ENCODE peak calls at places on chromosomes 12 and 14, in ten cellular contexts. N, I, U, D, O, P, A, F, C and T are unnamed samples.

GRCh38 chr14:62084020-62084419 is 321.8 kb downstream of the SNAPC1 start:
- DNase-seq in P (no peak), U (no peak), C (no peak), A (no peak), I (no peak), F (no peak), N (no peak), D (no peak), O (no peak), T (no peak)

GRCh38 chr14:93962701-93963601 is 13.4 kb downstream of the ASB2 start:
- DNase-seq in U (peak; percentile 80), O (no peak), A (no peak), F (peak; percentile 66), C (no peak), D (peak; percentile 13), P (peak; percentile 92), N (no peak), I (peak; percentile 43), T (peak; percentile 73)

GRCh38 chr12:51934080-51934479 is 17.4 kb upstream of the ACVR1B start:
- DNase-seq in C (no peak), P (peak; percentile 9), D (no peak), A (peak; percentile 14), U (no peak), N (no peak), I (no peak), F (no peak), O (no peak), T (no peak)

GRCh38 chr12:49296836-49297694 is 2.1 kb downstream of the PRPH start:
- DNase-seq in A (no peak), O (peak; percentile 33), U (peak; percentile 56), I (no peak), D (peak; percentile 61), N (no peak), F (peak; percentile 57), P (peak; percentile 60), C (no peak), T (no peak)

GRCh38 chr12:89073659-89074058 is 278.6 kb downstream of the DUSP6 start:
- DNase-seq in P (no peak), D (no peak), C (no peak), O (no peak), N (no peak), U (no peak), A (no peak), I (no peak), F (no peak), T (no peak)

GRCh38 chr14:35368583-35368982 is 36.0 kb downstream of the NFKBIA start:
- DNase-seq in D (no peak), O (no peak), N (no peak), U (no peak), C (no peak), A (no peak), F (peak; percentile 36), P (no peak), I (no peak), T (no peak)

GRCh38 chr14:50600849-50601248 is 40.9 kb downstream of the ATL1 start:
- DNase-seq in N (no peak), C (no peak), P (no peak), A (no peak), F (no peak), U (no peak), O (no peak), I (no peak), D (no peak), T (no peak)

GRCh38 chr12:2853626-2854025 is 3.2 kb downstream of the TEX52 start:
- DNase-seq in A (peak; percentile 80), F (peak; percentile 84), I (peak; percentile 7), N (peak; percentile 69), P (peak; percentile 84), C (peak; percentile 85), O (peak; percentile 92), D (peak; percentile 79), U (peak; percentile 91), T (no peak)

GRCh38 chr14:58078471-58078870 is 73.5 kb downstream of the ARMH4 start:
- DNase-seq in I (no peak), U (no peak), O (peak; percentile 55), C (no peak), D (no peak), P (no peak), F (no peak), N (no peak), A (no peak), T (no peak)

GRCh38 chr12:49542592-49543160 is 3.8 kb downstream of the KCNH3 start:
- DNase-seq in U (no peak), D (no peak), I (no peak), P (no peak), F (peak; percentile 18), O (no peak), A (no peak), N (no peak), C (no peak), T (no peak)

GRCh38 chr12:53193953-53194716 is 12.9 kb downstream of the ITGB7 start:
- DNase-seq in A (peak; percentile 19), P (peak; percentile 41), C (no peak), I (no peak), U (no peak), O (no peak), D (no peak), F (no peak), N (no peak), T (no peak)

GRCh38 chr12:34598851-34599529 is 576.7 kb downstream of the ALG10 start:
- DNase-seq in O (no peak), C (no peak), U (peak; percentile 13), I (no peak), N (no peak), F (peak; percentile 24), D (no peak), A (no peak), P (no peak), T (no peak)

GRCh38 chr12:34601689-34602088 is 579.4 kb downstream of the ALG10 start:
- DNase-seq in F (peak; percentile 9), U (peak; percentile 25), N (no peak), C (no peak), O (no peak), A (no peak), D (no peak), P (no peak), I (no peak), T (no peak)

GRCh38 chr12:34600592-34601462 is 578.5 kb downstream of the ALG10 start:
- DNase-seq in U (peak; percentile 18), N (no peak), C (no peak), P (no peak), F (peak; percentile 15), A (no peak), O (no peak), D (no peak), I (no peak), T (no peak)

GRCh38 chr12:34598352-34598827 is 576.1 kb downstream of the ALG10 start:
- DNase-seq in I (no peak), D (no peak), P (no peak), F (no peak), N (no peak), C (no peak), U (no peak), A (no peak), O (no peak), T (no peak)

GRCh38 chr12:34599530-34600513 is 577.5 kb downstream of the ALG10 start:
- DNase-seq in I (no peak), F (no peak), P (no peak), D (no peak), N (no peak), A (peak; percentile 38), O (no peak), C (no peak), U (peak; percentile 12), T (no peak)
- H3K27me3 ChIP-seq in I (no peaks in the 10 kb centered on the region), F (no peaks in the 10 kb centered on the region), P (no peaks in the 10 kb centered on the region), D (peaks cover 85% of the 10 kb centered on the region), N (no peaks in the 10 kb centered on the region), A (no peaks in the 10 kb centered on the region), O (no peaks in the 10 kb centered on the region), C (no peaks in the 10 kb centered on the region), U (no peaks in the 10 kb centered on the region), T (no peaks in the 10 kb centered on the region)

DNA sequence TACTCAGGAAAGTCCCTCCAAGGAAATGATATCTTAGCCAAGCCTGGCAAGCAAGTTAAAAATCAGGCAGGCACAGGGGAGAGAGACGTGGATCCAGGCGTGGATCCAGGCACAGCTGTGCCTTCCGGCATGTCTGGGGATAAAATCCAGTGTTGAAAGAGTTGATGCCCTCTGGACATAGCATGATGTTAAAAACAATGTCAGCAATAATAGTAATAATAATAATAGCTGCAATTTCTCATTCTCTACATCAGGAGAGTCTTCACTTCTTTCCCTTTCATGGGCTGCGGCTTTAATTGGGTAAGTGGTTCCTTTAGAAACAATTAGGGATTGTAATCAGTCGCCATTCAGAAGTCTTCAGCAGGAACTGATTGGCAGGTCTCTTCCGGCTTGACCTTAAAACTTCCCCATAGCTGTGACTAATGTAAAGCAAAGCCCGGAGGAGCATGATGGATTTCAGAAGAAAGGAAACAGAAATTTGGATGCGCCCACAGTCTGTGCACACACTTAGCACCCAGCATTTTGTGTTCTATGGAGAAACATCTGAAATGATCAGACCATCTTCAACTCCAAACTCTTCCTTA is 230.1 kb downstream of the SLC41A2 start:
- DNase-seq in U (no peak), P (no peak), N (no peak), I (no peak), O (no peak), C (no peak), F (no peak), D (no peak), A (no peak), T (no peak)
- H3K4me1 ChIP-seq in U (no peaks in the 10 kb centered on the region), P (no peaks in the 10 kb centered on the region), N (no peaks in the 10 kb centered on the region), I (peaks cover 26% of the 10 kb centered on the region), O (no peaks in the 10 kb centered on the region), C (peaks cover 20% of the 10 kb centered on the region), F (peaks cover 5% of the 10 kb centered on the region), D (no peaks in the 10 kb centered on the region), A (no peaks in the 10 kb centered on the region), T (peaks cover 3% of the 10 kb centered on the region)

DNA sequence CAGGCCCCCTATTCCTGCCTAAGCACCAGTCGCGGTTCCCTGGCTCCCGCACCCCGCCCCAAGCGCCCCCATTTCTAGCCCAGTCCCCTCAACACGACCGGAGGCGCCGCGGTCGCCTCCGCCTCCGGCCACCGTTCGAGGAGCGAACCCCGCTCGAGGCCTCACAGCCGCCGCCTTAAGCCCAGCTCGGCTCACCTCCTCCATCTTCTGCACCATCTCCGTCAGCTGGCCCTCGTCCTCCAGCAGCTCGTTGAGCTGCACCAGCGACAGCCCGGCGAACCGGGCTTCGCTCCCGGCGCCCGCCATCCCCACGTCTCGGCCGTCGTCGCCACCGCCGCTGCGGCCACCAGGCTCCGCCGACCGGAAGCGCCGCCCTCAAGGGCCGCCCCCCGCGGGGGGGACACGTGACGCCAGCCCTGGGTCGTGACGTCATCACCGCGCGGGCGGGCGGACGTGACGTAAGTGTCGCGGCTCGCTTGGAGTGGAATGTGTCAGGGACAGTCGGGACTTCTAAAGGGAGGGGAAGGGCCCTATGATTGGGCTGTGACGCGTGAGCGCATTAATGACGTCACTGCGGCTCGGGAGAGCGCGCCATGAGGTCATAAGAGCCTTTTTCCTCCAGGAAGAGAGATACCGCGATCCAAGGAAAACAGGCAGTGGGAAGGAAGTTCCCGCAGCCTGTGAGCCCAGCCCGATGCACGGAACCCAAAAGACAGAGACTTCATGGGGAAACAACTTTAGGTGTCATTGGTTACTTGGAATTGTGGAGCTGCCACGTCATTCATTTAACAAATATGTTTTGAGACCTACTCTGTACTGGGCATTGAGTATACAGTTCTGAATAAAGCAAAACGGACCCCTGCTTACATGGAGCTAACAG is at the start of gene VPS37B:
- DNase-seq in A (peak; percentile 77), C (peak; percentile 83), D (peak; percentile 82), P (peak; percentile 91), U (peak; percentile 90), N (peak; percentile 62), F (peak; percentile 89), I (peak; percentile 85), O (peak; percentile 92), T (peak; percentile 80)
- H3K27me3 ChIP-seq in A (no peaks in the 10 kb centered on the region), C (no peaks in the 10 kb centered on the region), D (no peaks in the 10 kb centered on the region), P (no peaks in the 10 kb centered on the region), U (no peaks in the 10 kb centered on the region), N (no peaks in the 10 kb centered on the region), F (no peaks in the 10 kb centered on the region), I (no peaks in the 10 kb centered on the region), O (no peaks in the 10 kb centered on the region), T (no peaks in the 10 kb centered on the region)

GRCh38 chr12:108822458-108823205 is 34.8 kb downstream of the SSH1 start:
- DNase-seq in A (no peak), U (no peak), C (no peak), D (peak; percentile 13), P (no peak), I (no peak), F (no peak), O (no peak), N (no peak), T (no peak)
- H3K4me1 ChIP-seq in A (peaks cover 4% of the 10 kb centered on the region), U (peaks cover 65% of the 10 kb centered on the region), C (peaks cover 84% of the 10 kb centered on the region), D (peaks cover 15% of the 10 kb centered on the region), P (peaks cover 21% of the 10 kb centered on the region), I (peaks cover 5% of the 10 kb centered on the region), F (peaks cover 85% of the 10 kb centered on the region), O (peaks cover 66% of the 10 kb centered on the region), N (peaks cover 97% of the 10 kb centered on the region), T (no peaks in the 10 kb centered on the region)